ENCODE peak calls at places on chromosomes 2 and 18, in four cellular contexts. One of them, this sample, is unnamed.

GRCh38 chr2:154697422-154698237 is 865 bp upstream of the KCNJ3 start:
- DNase-seq in AG04449: no peak
- DNase-seq in cardiac muscle cell: peak
- DNase-seq in right atrium auricular region: no peak
- DNase-seq in this sample: no peak

GRCh38 chr2:84481702-84482101 is 22.6 kb upstream of the SUCLG1 start:
- DNase-seq in AG04449: no peak
- DNase-seq in cardiac muscle cell: peak
- DNase-seq in right atrium auricular region: no peak
- DNase-seq in this sample: peak

GRCh38 chr2:182565941-182566567 is 139.2 kb upstream of the PDE1A start:
- DNase-seq in AG04449: no peak
- DNase-seq in cardiac muscle cell: no peak
- DNase-seq in right atrium auricular region: no peak
- DNase-seq in this sample: no peak

GRCh38 chr2:109452318-109453305 is 161.2 kb downstream of the SEPTIN10 start:
- DNase-seq in AG04449: no peak
- DNase-seq in cardiac muscle cell: no peak
- DNase-seq in right atrium auricular region: no peak
- DNase-seq in this sample: no peak

GRCh38 chr2:24948506-24948905 is 23.2 kb downstream of the DNAJC27 start:
- DNase-seq in AG04449: no peak
- DNase-seq in cardiac muscle cell: no peak
- DNase-seq in right atrium auricular region: no peak
- DNase-seq in this sample: no peak

GRCh38 chr18:26555804-26556553 is 7.6 kb upstream of the KCTD1 start:
- DNase-seq in AG04449: no peak
- DNase-seq in cardiac muscle cell: no peak
- DNase-seq in right atrium auricular region: no peak
- DNase-seq in this sample: no peak

GRCh38 chr18:63178526-63178880 is 141.1 kb downstream of the BCL2 start:
- DNase-seq in AG04449: no peak
- DNase-seq in cardiac muscle cell: peak
- DNase-seq in right atrium auricular region: peak
- DNase-seq in this sample: no peak

GRCh38 chr2:170165129-170165528 is 12.8 kb upstream of the MYO3B start:
- DNase-seq in AG04449: no peak
- DNase-seq in cardiac muscle cell: no peak
- DNase-seq in right atrium auricular region: no peak
- DNase-seq in this sample: no peak

GRCh38 chr18:9017170-9017899 is 85.2 kb upstream of the NDUFV2 start:
- DNase-seq in AG04449: no peak
- DNase-seq in cardiac muscle cell: peak
- DNase-seq in right atrium auricular region: peak
- DNase-seq in this sample: peak

GRCh38 chr2:191565647-191566198 is 112.2 kb upstream of the NABP1 start:
- DNase-seq in AG04449: no peak
- DNase-seq in cardiac muscle cell: peak
- DNase-seq in right atrium auricular region: no peak
- DNase-seq in this sample: no peak

GRCh38 chr2:77629529-77629928 is 107.4 kb upstream of the LRRTM4 start:
- DNase-seq in AG04449: no peak
- DNase-seq in cardiac muscle cell: no peak
- DNase-seq in right atrium auricular region: no peak
- DNase-seq in this sample: no peak

DNA sequence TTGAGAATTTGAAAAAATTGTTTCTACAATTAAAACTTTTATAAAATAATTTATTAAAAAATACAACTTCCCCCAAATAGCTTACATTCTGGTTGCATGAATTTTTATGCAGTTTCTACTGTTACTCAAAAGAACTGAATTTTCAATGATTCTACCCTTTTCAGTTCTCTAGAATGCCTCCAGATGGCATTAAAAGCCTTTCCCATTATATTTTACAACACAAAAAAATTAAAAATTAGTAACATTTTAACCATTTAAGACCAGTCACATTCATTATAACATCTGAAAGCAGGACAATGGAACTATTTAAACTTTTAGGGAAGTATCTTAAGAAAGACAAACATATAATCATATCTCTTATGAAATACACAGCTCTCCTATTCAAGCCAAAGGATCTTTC is 236.0 kb upstream of the REV1 start:
- DNase-seq in AG04449: no peak
- DNase-seq in cardiac muscle cell: no peak
- DNase-seq in right atrium auricular region: no peak
- DNase-seq in this sample: no peak
- TF ChIP-seq CTCF in AG04449: no peak
- TF ChIP-seq CTCF in cardiac muscle cell: peak
- TF ChIP-seq CTCF in right atrium auricular region: no peak
- TF ChIP-seq CTCF in this sample: no peak

GRCh38 chr2:68828887-68829708 is 42.1 kb downstream of the BMP10 start:
- DNase-seq in AG04449: peak
- DNase-seq in cardiac muscle cell: peak
- DNase-seq in right atrium auricular region: peak
- DNase-seq in this sample: peak
- TF ChIP-seq CTCF in AG04449: no peak
- TF ChIP-seq CTCF in cardiac muscle cell: no peak
- TF ChIP-seq CTCF in right atrium auricular region: no peak
- TF ChIP-seq CTCF in this sample: no peak

GRCh38 chr2:37829202-37829601 is 95.9 kb upstream of the RMDN2 start:
- DNase-seq in AG04449: peak
- DNase-seq in cardiac muscle cell: peak
- DNase-seq in right atrium auricular region: no peak
- DNase-seq in this sample: no peak
- TF ChIP-seq CTCF in AG04449: no peak
- TF ChIP-seq CTCF in cardiac muscle cell: no peak
- TF ChIP-seq CTCF in right atrium auricular region: no peak
- TF ChIP-seq CTCF in this sample: no peak

GRCh38 chr18:51537487-51537886 is 340.0 kb upstream of the MEX3C start:
- DNase-seq in AG04449: no peak
- DNase-seq in cardiac muscle cell: peak
- DNase-seq in right atrium auricular region: no peak
- DNase-seq in this sample: peak
- TF ChIP-seq CTCF in AG04449: no peak
- TF ChIP-seq CTCF in cardiac muscle cell: peak
- TF ChIP-seq CTCF in right atrium auricular region: no peak
- TF ChIP-seq CTCF in this sample: no peak

GRCh38 chr2:212259236-212259635 is 279.4 kb downstream of the ERBB4 start:
- DNase-seq in AG04449: no peak
- DNase-seq in cardiac muscle cell: no peak
- DNase-seq in right atrium auricular region: no peak
- DNase-seq in this sample: no peak

GRCh38 chr2:212249451-212249850 is 289.2 kb downstream of the ERBB4 start:
- DNase-seq in AG04449: no peak
- DNase-seq in cardiac muscle cell: peak
- DNase-seq in right atrium auricular region: no peak
- DNase-seq in this sample: no peak

GRCh38 chr2:212254331-212254730 is 284.3 kb downstream of the ERBB4 start:
- DNase-seq in AG04449: no peak
- DNase-seq in cardiac muscle cell: no peak
- DNase-seq in right atrium auricular region: no peak
- DNase-seq in this sample: no peak
- TF ChIP-seq CTCF in AG04449: no peak
- TF ChIP-seq CTCF in cardiac muscle cell: no peak
- TF ChIP-seq CTCF in right atrium auricular region: no peak
- TF ChIP-seq CTCF in this sample: no peak

GRCh38 chr2:56288863-56289580 is 105.2 kb downstream of the CCDC85A start:
- DNase-seq in AG04449: no peak
- DNase-seq in cardiac muscle cell: no peak
- DNase-seq in right atrium auricular region: no peak
- DNase-seq in this sample: no peak
- TF ChIP-seq CTCF in AG04449: no peak
- TF ChIP-seq CTCF in cardiac muscle cell: no peak
- TF ChIP-seq CTCF in right atrium auricular region: no peak
- TF ChIP-seq CTCF in this sample: no peak

GRCh38 chr2:75431757-75432156 is 129.0 kb downstream of the EVA1A start:
- DNase-seq in AG04449: no peak
- DNase-seq in cardiac muscle cell: no peak
- DNase-seq in right atrium auricular region: no peak
- DNase-seq in this sample: no peak

GRCh38 chr2:75428060-75428459 is 132.7 kb downstream of the EVA1A start:
- DNase-seq in AG04449: no peak
- DNase-seq in cardiac muscle cell: peak
- DNase-seq in right atrium auricular region: no peak
- DNase-seq in this sample: no peak

GRCh38 chr2:75431276-75431675 is 129.5 kb downstream of the EVA1A start:
- DNase-seq in AG04449: no peak
- DNase-seq in cardiac muscle cell: no peak
- DNase-seq in right atrium auricular region: no peak
- DNase-seq in this sample: no peak

GRCh38 chr2:75429036-75429435 is 131.7 kb downstream of the EVA1A start:
- DNase-seq in AG04449: no peak
- DNase-seq in cardiac muscle cell: no peak
- DNase-seq in right atrium auricular region: no peak
- DNase-seq in this sample: no peak

GRCh38 chr2:75428627-75429026 is 132.1 kb downstream of the EVA1A start:
- DNase-seq in AG04449: no peak
- DNase-seq in cardiac muscle cell: no peak
- DNase-seq in right atrium auricular region: no peak
- DNase-seq in this sample: no peak
- TF ChIP-seq CTCF in AG04449: no peak
- TF ChIP-seq CTCF in cardiac muscle cell: no peak
- TF ChIP-seq CTCF in right atrium auricular region: no peak
- TF ChIP-seq CTCF in this sample: no peak

DNA sequence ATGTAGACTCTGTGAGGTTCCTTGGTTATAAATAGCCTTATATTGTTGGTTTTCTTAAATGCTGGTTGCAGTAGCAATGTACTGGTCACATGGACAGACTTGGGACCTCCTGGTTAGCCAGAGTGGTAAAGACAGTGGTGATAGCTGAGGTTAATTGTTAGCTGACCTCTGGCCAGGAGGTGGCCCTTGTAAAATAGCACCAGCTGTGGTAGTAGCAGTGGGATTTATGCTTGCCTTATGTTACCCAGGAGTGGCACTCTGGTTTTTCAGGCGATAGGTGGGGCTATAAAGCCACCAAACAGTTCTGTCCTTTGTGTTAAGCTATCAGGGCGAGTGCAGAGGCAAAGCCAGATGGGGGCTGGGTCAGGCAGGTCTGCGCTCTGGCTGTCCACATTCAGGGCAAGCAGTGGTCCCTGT is 94.8 kb upstream of the SRD5A2 start:
- DNase-seq in AG04449: no peak
- DNase-seq in cardiac muscle cell: no peak
- DNase-seq in right atrium auricular region: no peak
- DNase-seq in this sample: no peak
- TF ChIP-seq CTCF in AG04449: no peak
- TF ChIP-seq CTCF in cardiac muscle cell: no peak
- TF ChIP-seq CTCF in right atrium auricular region: no peak
- TF ChIP-seq CTCF in this sample: no peak

DNA sequence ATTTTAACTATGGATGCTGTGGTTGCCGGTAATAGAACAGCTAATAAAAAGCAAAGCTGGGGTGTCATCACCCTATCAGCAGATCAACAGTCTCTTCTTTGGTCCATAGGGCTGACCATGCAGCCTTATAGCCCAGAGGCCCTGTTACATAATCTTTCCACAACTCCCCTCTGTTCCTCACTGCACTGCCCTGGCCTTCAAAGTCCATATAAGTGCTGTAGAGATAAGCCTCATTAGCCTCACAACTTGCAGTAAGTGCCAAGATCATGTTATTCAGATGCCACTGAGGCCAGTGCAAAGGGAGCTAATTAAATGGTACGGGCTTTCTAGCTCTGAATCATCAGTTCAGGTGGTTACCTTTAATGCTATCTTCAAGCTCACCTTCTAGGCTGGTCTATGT is 89.7 kb upstream of the CXCR4 start:
- DNase-seq in AG04449: no peak
- DNase-seq in cardiac muscle cell: no peak
- DNase-seq in right atrium auricular region: no peak
- DNase-seq in this sample: no peak
- TF ChIP-seq CTCF in AG04449: no peak
- TF ChIP-seq CTCF in cardiac muscle cell: no peak
- TF ChIP-seq CTCF in right atrium auricular region: no peak
- TF ChIP-seq CTCF in this sample: no peak

GRCh38 chr2:197113221-197113831 is 186.8 kb upstream of the PGAP1 start:
- DNase-seq in AG04449: no peak
- DNase-seq in cardiac muscle cell: peak
- DNase-seq in right atrium auricular region: no peak
- DNase-seq in this sample: no peak
- TF ChIP-seq CTCF in AG04449: no peak
- TF ChIP-seq CTCF in cardiac muscle cell: peak
- TF ChIP-seq CTCF in right atrium auricular region: peak
- TF ChIP-seq CTCF in this sample: peak